ENCODE peak calls at places on chromosome 7, in nine cellular contexts. F is non-pigmented ciliary epithelial cell; H is small intestine; Z is OCI-LY7; N is activated CD8-positive, alpha-beta memory T cell treated with anti-CD3 and anti-CD28 coated beads, Interleukin-2, amount 50 U/mL, for 4 hours; M is stimulated activated CD4-positive, alpha-beta T cell treated with anti-CD3 and anti-CD28 coated beads, Interleukin-1b, Interleukin-23, amount 100 ng/mL, for 48 hours; S is GM12864; E is HEK293T; K is stomach. J is an unnamed sample.
A peak's percentile ranks its signal among the peaks of the same experiment; 100 is the strongest.

GRCh38 chr7:70361821-70362220 is 763.5 kb downstream of the AUTS2 start:
- DNase-seq in M (no peak), N (no peak), E (no peak), K (no peak), S (no peak), H (no peak), F (no peak), Z (no peak), J (no peak)

GRCh38 chr7:116499168-116500070 is at the start of gene CAV2:
- DNase-seq in M (peak; percentile 2), Z (no peak), H (peak; percentile 43), S (no peak), E (peak; percentile 63), K (peak; percentile 69), F (no peak), N (peak; percentile 19), J (peak; percentile 61)

GRCh38 chr7:99109108-99110051 is 34.5 kb downstream of the SMURF1 start:
- DNase-seq in Z (no peak), K (no peak), H (no peak), N (peak; percentile 27), F (no peak), M (no peak), S (no peak), E (no peak), J (no peak)

GRCh38 chr7:38178695-38179344 is 775 bp downstream of the STARD3NL start:
- DNase-seq in E (no peak), H (no peak), N (no peak), S (no peak), M (no peak), Z (peak; percentile 46), K (no peak), F (no peak), J (no peak)

GRCh38 chr7:3043544-3044395 is at the start of gene CARD11:
- DNase-seq in Z (peak; percentile 69), N (peak; percentile 58), K (no peak), H (peak; percentile 31), S (no peak), M (peak; percentile 42), E (no peak), F (no peak), J (peak; percentile 22)

GRCh38 chr7:156639426-156640256 is 933 bp upstream of the RNF32 start:
- DNase-seq in K (no peak), Z (no peak), M (peak; percentile 6), S (no peak), H (no peak), E (no peak), N (peak; percentile 17), F (no peak), J (no peak)

GRCh38 chr7:73941836-73942551 is 81.0 kb downstream of the TMEM270 start:
- DNase-seq in S (no peak), Z (no peak), F (peak; percentile 11), M (no peak), H (no peak), E (no peak), K (no peak), N (no peak), J (no peak)

GRCh38 chr7:33743594-33743993 is 161.7 kb upstream of the BMPER start:
- DNase-seq in F (peak; percentile 68), K (no peak), E (no peak), N (no peak), H (no peak), M (no peak), S (no peak), Z (no peak), J (no peak)

GRCh38 chr7:114409750-114410149 is 4.9 kb upstream of the FOXP2 start:
- DNase-seq in Z (no peak), H (no peak), M (no peak), N (no peak), S (no peak), F (no peak), K (no peak), E (no peak), J (no peak)

GRCh38 chr7:145928937-145929336 is 187.7 kb upstream of the CNTNAP2 start:
- DNase-seq in S (no peak), F (no peak), N (no peak), E (no peak), Z (no peak), H (no peak), M (no peak), K (no peak), J (no peak)

GRCh38 chr7:158543840-158544239 is 43.8 kb downstream of the PTPRN2 start:
- DNase-seq in N (no peak), M (no peak), Z (no peak), H (no peak), K (no peak), E (no peak), F (no peak), S (no peak), J (no peak)

GRCh38 chr7:100965723-100966541 is 3.4 kb upstream of the MUC12 start:
- DNase-seq in H (peak; percentile 94), K (peak; percentile 76), S (no peak), Z (peak; percentile 40), F (no peak), N (peak; percentile 72), E (peak; percentile 99), M (peak; percentile 81), J (peak; percentile 94)

GRCh38 chr7:19062216-19062615 is 55.2 kb downstream of the TWIST1 start:
- DNase-seq in M (no peak), Z (no peak), E (no peak), S (no peak), H (no peak), N (no peak), F (no peak), K (no peak), J (no peak)

GRCh38 chr7:130831817-130832481 is 97.9 kb upstream of the KLF14 start:
- DNase-seq in K (no peak), S (no peak), H (peak; percentile 23), F (no peak), Z (peak; percentile 54), M (no peak), E (peak; percentile 39), N (no peak), J (no peak)

GRCh38 chr7:75056476-75056875 is 17.1 kb downstream of the RCC1L start:
- DNase-seq in N (no peak), F (peak; percentile 54), S (no peak), M (no peak), K (no peak), E (no peak), Z (no peak), H (no peak), J (no peak)

GRCh38 chr7:116644628-116645027 is 27.4 kb upstream of the MET start:
- DNase-seq in M (no peak), H (no peak), S (no peak), E (no peak), F (no peak), Z (no peak), K (no peak), N (no peak), J (no peak)

GRCh38 chr7:51850141-51850540 is 533.5 kb upstream of the COBL start:
- DNase-seq in S (no peak), M (no peak), N (no peak), E (no peak), K (no peak), F (no peak), H (no peak), Z (no peak), J (no peak)

GRCh38 chr7:94043299-94043698 is 39.1 kb upstream of the BET1 start:
- DNase-seq in E (no peak), S (no peak), N (no peak), F (no peak), K (no peak), H (no peak), M (no peak), Z (no peak), J (no peak)

GRCh38 chr7:79227035-79227434 is 226.4 kb downstream of the MAGI2 start:
- DNase-seq in S (no peak), M (no peak), H (no peak), N (no peak), Z (no peak), F (no peak), K (no peak), E (no peak), J (no peak)

GRCh38 chr7:133052826-133053225 is 29.1 kb downstream of the CHCHD3 start:
- DNase-seq in H (no peak), F (no peak), Z (no peak), M (no peak), K (no peak), S (no peak), E (no peak), N (no peak), J (no peak)

GRCh38 chr7:139777948-139778841 is at the start of gene HIPK2:
- DNase-seq in S (no peak), Z (peak; percentile 80), N (peak; percentile 77), E (peak; percentile 94), M (peak; percentile 66), K (peak; percentile 80), F (no peak), H (peak; percentile 60), J (peak; percentile 77)

GRCh38 chr7:47682874-47683273 is 101.0 kb upstream of the TNS3 start:
- DNase-seq in E (no peak), S (no peak), F (no peak), H (no peak), K (no peak), M (no peak), N (no peak), Z (no peak), J (no peak)

GRCh38 chr7:104012815-104013214 is 23.4 kb upstream of the RELN start:
- DNase-seq in M (no peak), F (no peak), N (no peak), Z (no peak), H (no peak), E (no peak), S (no peak), K (no peak), J (no peak)

GRCh38 chr7:30815016-30815854 is 44.0 kb downstream of the MINDY4 start:
- DNase-seq in Z (no peak), E (no peak), S (no peak), H (no peak), N (no peak), F (no peak), K (no peak), M (no peak), J (peak; percentile 19)

GRCh38 chr7:142809671-142810070 is 38.9 kb downstream of the PRSS2 start:
- DNase-seq in Z (peak; percentile 62), F (no peak), H (no peak), N (peak; percentile 24), K (no peak), E (no peak), M (no peak), S (no peak), J (no peak)

GRCh38 chr7:77651544-77652162 is 44.6 kb upstream of the RSBN1L start:
- DNase-seq in Z (peak; percentile 58), N (peak; percentile 21), K (no peak), M (no peak), E (peak; percentile 43), F (no peak), H (peak; percentile 51), S (peak; percentile 12), J (peak; percentile 55)

GRCh38 chr7:101814081-101814995 is 3.1 kb upstream of the CUX1 start:
- DNase-seq in N (peak; percentile 57), E (peak; percentile 53), H (peak; percentile 63), S (no peak), K (peak; percentile 69), Z (peak; percentile 87), F (no peak), M (peak; percentile 66), J (peak; percentile 72)

GRCh38 chr7:30028749-30029635 is 780 bp downstream of the PLEKHA8 start:
- DNase-seq in M (peak; percentile 19), K (no peak), N (no peak), F (no peak), H (peak; percentile 85), Z (peak; percentile 70), S (no peak), E (peak; percentile 19), J (peak; percentile 63)